ENCODE peak calls at places on chromosomes 16 and 17, in five cellular contexts. U, N, E, J and D are unnamed samples.

GRCh38 chr16:69326172-69326873 is 4.1 kb downstream of the PDF start:
- DNase-seq in U (peak; percentile 68), J (no peak), N (no peak), E (no peak), D (no peak)

GRCh38 chr17:52477824-52478614 is 319.5 kb upstream of the CA10 start:
- DNase-seq in N (no peak), E (no peak), U (no peak), J (no peak), D (no peak)

GRCh38 chr17:43636446-43636845 is 25.3 kb downstream of the MEOX1 start:
- DNase-seq in J (no peak), N (no peak), U (no peak), E (no peak), D (no peak)

GRCh38 chr17:73510981-73511442 is 133.2 kb downstream of the SDK2 start:
- DNase-seq in U (peak; percentile 30), J (peak; percentile 39), N (no peak), E (no peak), D (no peak)

GRCh38 chr17:4536259-4536741 is 18.9 kb downstream of the MYBBP1A start:
- DNase-seq in J (no peak), N (no peak), U (peak; percentile 56), E (peak; percentile 32), D (no peak)

GRCh38 chr17:36949461-36949927 is 740 bp downstream of the AATF start:
- DNase-seq in J (no peak), N (peak; percentile 62), U (no peak), E (peak; percentile 34), D (no peak)

GRCh38 chr16:49464877-49465504 is 91.4 kb downstream of the C16orf78 start:
- DNase-seq in E (no peak), J (no peak), N (no peak), U (peak; percentile 45), D (no peak)

GRCh38 chr17:31531336-31532160 is 140.1 kb downstream of the RAB11FIP4 start:
- DNase-seq in N (no peak), E (no peak), U (no peak), J (no peak), D (no peak)

GRCh38 chr16:86322840-86323239 is 187.5 kb upstream of the FOXF1 start:
- DNase-seq in J (no peak), U (no peak), N (no peak), E (no peak), D (no peak)

GRCh38 chr17:42167807-42168206 is 13.0 kb upstream of the RAB5C start:
- DNase-seq in J (no peak), N (no peak), U (no peak), E (no peak), D (no peak)

GRCh38 chr17:78114831-78115723 is 13.5 kb downstream of the TMC6 start:
- DNase-seq in N (no peak), E (no peak), U (peak; percentile 50), J (peak; percentile 94), D (no peak)

GRCh38 chr17:70168044-70168978 is 1.0 kb upstream of the KCNJ2 start:
- DNase-seq in N (peak; percentile 86), J (peak; percentile 74), E (peak; percentile 77), U (peak; percentile 70), D (peak; percentile 68)

GRCh38 chr17:21299981-21300600 is 15.6 kb downstream of the MAP2K3 start:
- DNase-seq in N (no peak), J (no peak), E (no peak), U (no peak), D (no peak)

GRCh38 chr16:46745594-46745993 is 2.5 kb downstream of the MYLK3 start:
- DNase-seq in E (no peak), J (no peak), N (no peak), U (no peak), D (no peak)

GRCh38 chr17:74759243-74759801 is 10.9 kb downstream of the NHERF1 start:
- DNase-seq in U (no peak), E (no peak), N (no peak), J (no peak), D (no peak)

GRCh38 chr17:42422958-42423712 is at the start of gene CAVIN1:
- DNase-seq in U (peak; percentile 100), E (peak; percentile 98), N (peak; percentile 98), J (peak; percentile 87), D (peak; percentile 98)

GRCh38 chr17:3636154-3636907 is at the start of the genes CTNS and SHPK:
- DNase-seq in E (peak; percentile 94), N (peak; percentile 96), J (peak; percentile 98), U (peak; percentile 99), D (peak; percentile 96)

GRCh38 chr16:26709175-26709574 is 357.6 kb upstream of the C16orf82 start:
- DNase-seq in J (no peak), U (no peak), E (no peak), N (no peak), D (no peak)

GRCh38 chr16:75351183-75351582 is 82.1 kb downstream of the CFDP1 start:
- DNase-seq in U (no peak), J (no peak), E (peak; percentile 84), N (peak; percentile 89), D (peak; percentile 86)

GRCh38 chr16:66891360-66891759 is 11.0 kb downstream of the PDP2 start:
- DNase-seq in U (peak; percentile 4), J (no peak), E (no peak), N (no peak), D (no peak)

GRCh38 chr17:79789943-79790804 is 6.7 kb downstream of the CBX8 start:
- DNase-seq in J (no peak), N (no peak), E (no peak), U (peak; percentile 72), D (no peak)

GRCh38 chr17:49903523-49903922 is 55.7 kb upstream of the TAC4 start:
- DNase-seq in U (no peak), J (no peak), N (no peak), E (no peak), D (no peak)

GRCh38 chr16:68508641-68509240 is 30.4 kb upstream of the ZFP90 start:
- DNase-seq in N (no peak), E (no peak), J (no peak), U (no peak), D (no peak)

GRCh38 chr17:40695874-40696472 is 7.6 kb downstream of the KRT24 start:
- DNase-seq in N (no peak), E (no peak), U (no peak), J (no peak), D (no peak)

DNA sequence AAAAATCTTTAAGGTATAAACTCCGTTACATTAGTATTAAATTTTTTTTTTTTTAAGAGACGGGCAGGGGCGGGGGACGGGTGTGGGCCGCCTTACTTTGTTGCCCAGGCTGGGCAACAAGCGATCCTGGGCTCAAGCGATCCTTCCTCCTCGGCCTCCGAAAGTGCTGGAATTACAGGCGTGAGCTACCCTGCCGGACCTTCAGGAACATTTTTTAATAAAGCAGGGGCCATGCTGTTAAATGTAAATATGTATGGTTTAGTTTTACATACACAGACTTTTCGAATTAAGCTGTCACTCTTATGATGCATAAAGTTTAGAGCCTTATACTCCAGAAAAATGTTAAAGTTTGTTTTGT is 2.4 kb downstream of the PPM1D start:
- DNase-seq in E (no peak), U (no peak), J (no peak), N (no peak), D (no peak)
- H3K4me3 ChIP-seq in E (peak overlapping the region; percentile 86), U (peak overlapping the region; percentile 97), J (peak overlapping the region; percentile 87), N (peak overlapping the region; percentile 97), D (peak overlapping the region; percentile 96)

DNA sequence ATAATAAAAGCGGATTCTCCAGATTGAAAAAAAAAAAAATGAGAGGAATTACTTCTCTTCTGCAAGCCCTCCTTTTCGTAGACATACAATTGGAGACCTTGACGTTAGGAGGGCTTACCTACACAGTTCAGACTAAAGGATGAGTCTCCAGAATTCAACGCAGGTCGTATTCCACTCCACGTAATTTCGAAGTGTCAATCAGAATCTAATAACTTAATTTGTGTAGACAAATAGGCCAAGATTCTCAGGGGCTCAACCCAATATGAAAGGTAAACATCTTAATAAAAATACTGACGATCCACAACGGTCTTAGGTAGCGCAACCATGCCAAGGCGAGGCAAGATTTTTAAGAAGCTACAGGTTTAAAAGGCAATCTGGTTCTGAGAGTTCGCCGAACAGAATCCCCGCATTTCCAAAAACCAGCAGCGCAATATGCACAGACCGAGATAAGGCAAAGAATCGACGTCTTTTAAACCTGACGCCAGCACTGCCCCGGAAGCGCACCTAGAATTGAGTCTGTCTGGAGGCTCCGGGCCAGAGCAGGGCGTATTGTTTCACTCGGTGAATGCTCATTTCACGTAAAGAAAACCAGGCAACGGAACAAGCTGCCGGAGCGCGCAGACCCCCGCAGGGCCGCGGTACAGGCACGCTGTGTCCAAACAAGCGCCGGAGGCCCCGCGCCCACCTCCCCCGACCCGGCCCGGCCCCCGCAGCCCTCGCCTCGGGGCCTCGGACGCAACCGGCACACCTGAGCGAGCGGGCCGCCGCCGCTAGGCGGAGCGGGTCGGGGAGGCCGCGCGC is 623 bp downstream of the MBTPS1 start:
- DNase-seq in N (peak; percentile 42), U (no peak), E (peak; percentile 56), J (peak; percentile 50), D (peak; percentile 49)
- TF ChIP-seq CTCF in N (no peak), U (peak; percentile 51), E (no peak), J (peak; percentile 36), D (no peak)

GRCh38 chr17:47840742-47841487 is at the start of gene SCRN2:
- DNase-seq in J (peak; percentile 86), E (peak; percentile 66), N (peak; percentile 86), U (peak; percentile 96), D (peak; percentile 85)

GRCh38 chr17:47838636-47839035 is 2.4 kb downstream of the SCRN2 start:
- DNase-seq in E (no peak), U (no peak), N (no peak), J (no peak), D (no peak)

GRCh38 chr17:47839899-47840741 is 953 bp downstream of the SCRN2 start:
- DNase-seq in E (no peak), N (no peak), J (no peak), U (no peak), D (no peak)

GRCh38 chr17:47837401-47838039 is 3.6 kb downstream of the SCRN2 start:
- DNase-seq in U (no peak), N (no peak), E (peak; percentile 56), J (no peak), D (no peak)

GRCh38 chr17:47839071-47839470 is 2.0 kb downstream of the SCRN2 start:
- DNase-seq in E (no peak), N (no peak), U (no peak), J (no peak), D (no peak)
- H3K4me3 ChIP-seq in E (no peak overlapping the region), N (no peak overlapping the region), U (no peak overlapping the region), J (no peak overlapping the region), D (no peak overlapping the region)

GRCh38 chr16:48334325-48334724 is 50.9 kb downstream of the SIAH1 start:
- DNase-seq in J (no peak), U (no peak), E (no peak), N (no peak), D (no peak)
- TF ChIP-seq CTCF in J (no peak), U (no peak), E (no peak), N (no peak), D (no peak)

GRCh38 chr16:3173892-3174617 is 13.9 kb upstream of the OR1F1 start:
- DNase-seq in J (no peak), U (no peak), E (no peak), N (peak; percentile 50), D (no peak)
- H3K4me3 ChIP-seq in J (no peak overlapping the region), U (no peak overlapping the region), E (no peak overlapping the region), N (no peak overlapping the region), D (peak overlapping the region; percentile 5)

GRCh38 chr16:24070851-24071250 is 185.3 kb upstream of the CACNG3 start:
- DNase-seq in U (no peak), E (peak; percentile 6), J (no peak), N (peak; percentile 2), D (peak; percentile 10)
- TF ChIP-seq CTCF in U (no peak), E (peak; percentile 5), J (peak; percentile 57), N (no peak), D (peak; percentile 22)